ENCODE peak calls at places on chromosomes 13 and 19, in five cellular contexts. L is CD8-positive, alpha-beta T cell; F is mesothelial cell of epicardium; X is nephron progenitor cell; A is fibroblast of the aortic adventitia. G is an unnamed sample.

GRCh38 chr19:45667620-45668341 is at the start of gene GIPR:
- DNase-seq in L (peak), F (no peak), A (no peak), X (peak), G (peak)

GRCh38 chr19:35712529-35712909 is 5.3 kb upstream of the KMT2B start:
- DNase-seq in A (no peak), F (no peak), L (no peak), X (no peak), G (no peak)

GRCh38 chr19:7999376-7999775 is 6.1 kb downstream of the ELAVL1 start:
- DNase-seq in X (no peak), L (no peak), F (no peak), A (no peak), G (no peak)

GRCh38 chr19:57105976-57106610 is 13.7 kb upstream of the USP29 start:
- DNase-seq in F (no peak), X (no peak), L (no peak), A (no peak), G (no peak)

GRCh38 chr13:113771709-113772331 is 12.8 kb downstream of the TMEM255B start:
- DNase-seq in F (no peak), L (no peak), X (no peak), A (no peak), G (no peak)

GRCh38 chr13:84399320-84400085 is 517.2 kb upstream of the SLITRK1 start:
- DNase-seq in F (no peak), A (no peak), X (no peak), L (no peak), G (no peak)

GRCh38 chr19:48113190-48113917 is 2.7 kb upstream of the PLA2G4C start:
- DNase-seq in X (no peak), L (no peak), A (no peak), F (no peak), G (no peak)

GRCh38 chr19:21604351-21604926 is 99.0 kb downstream of the ZNF429 start:
- DNase-seq in X (no peak), F (no peak), A (peak), L (no peak), G (no peak)

GRCh38 chr19:18322318-18322758 is 538 bp downstream of the LSM4 start:
- DNase-seq in F (no peak), L (no peak), A (peak), X (peak), G (no peak)

GRCh38 chr13:26155568-26155967 is 66.5 kb downstream of the RNF6 start:
- DNase-seq in X (no peak), A (no peak), L (no peak), F (no peak), G (no peak)

GRCh38 chr13:41458939-41459753 is 1.8 kb downstream of the RGCC start:
- DNase-seq in L (peak), F (no peak), X (no peak), A (peak), G (peak)

GRCh38 chr13:91036886-91037285 is 310.6 kb upstream of the MIR17HG start:
- DNase-seq in L (no peak), F (no peak), X (no peak), A (no peak), G (no peak)

GRCh38 chr19:920051-920857 is 3.1 kb downstream of the KISS1R start:
- DNase-seq in F (no peak), L (peak), X (peak), A (peak), G (peak)

GRCh38 chr19:56566904-56567273 is 379 bp upstream of the ZNF470 start:
- DNase-seq in F (peak), L (peak), A (no peak), X (peak), G (no peak)

GRCh38 chr13:79830945-79831344 is 350.0 kb downstream of the NDFIP2 start:
- DNase-seq in X (no peak), L (no peak), A (no peak), F (no peak), G (no peak)
- TF ChIP-seq CTCF in X (no peak), L (no peak), A (no peak), F (no peak), G (no peak)

GRCh38 chr13:103277959-103278673 is 211.9 kb upstream of the SLC10A2 start:
- DNase-seq in X (no peak), A (no peak), L (no peak), F (no peak), G (no peak)
- TF ChIP-seq CTCF in X (no peak), A (no peak), L (no peak), F (no peak), G (no peak)

GRCh38 chr19:16912780-16913179 is 24.0 kb downstream of the F2RL3 start:
- DNase-seq in L (no peak), A (no peak), F (no peak), X (no peak), G (no peak)

GRCh38 chr19:16914421-16914820 is 25.6 kb downstream of the F2RL3 start:
- DNase-seq in F (no peak), L (no peak), X (no peak), A (no peak), G (no peak)

GRCh38 chr19:16908759-16909158 is 20.0 kb downstream of the F2RL3 start:
- DNase-seq in F (no peak), L (no peak), A (no peak), X (no peak), G (no peak)

GRCh38 chr19:16915135-16915534 is 26.3 kb downstream of the F2RL3 start:
- DNase-seq in L (no peak), F (no peak), A (no peak), X (no peak), G (no peak)

GRCh38 chr19:16911046-16911445 is 22.2 kb downstream of the F2RL3 start:
- DNase-seq in A (no peak), X (no peak), F (no peak), L (no peak), G (no peak)
- TF ChIP-seq CTCF in A (no peak), X (no peak), F (no peak), L (no peak), G (no peak)

GRCh38 chr13:98487522-98487921 is 89.4 kb downstream of the STK24 start:
- DNase-seq in F (no peak), X (no peak), A (no peak), L (no peak), G (no peak)
- TF ChIP-seq CTCF in F (no peak), X (no peak), A (no peak), L (no peak), G (no peak)

DNA sequence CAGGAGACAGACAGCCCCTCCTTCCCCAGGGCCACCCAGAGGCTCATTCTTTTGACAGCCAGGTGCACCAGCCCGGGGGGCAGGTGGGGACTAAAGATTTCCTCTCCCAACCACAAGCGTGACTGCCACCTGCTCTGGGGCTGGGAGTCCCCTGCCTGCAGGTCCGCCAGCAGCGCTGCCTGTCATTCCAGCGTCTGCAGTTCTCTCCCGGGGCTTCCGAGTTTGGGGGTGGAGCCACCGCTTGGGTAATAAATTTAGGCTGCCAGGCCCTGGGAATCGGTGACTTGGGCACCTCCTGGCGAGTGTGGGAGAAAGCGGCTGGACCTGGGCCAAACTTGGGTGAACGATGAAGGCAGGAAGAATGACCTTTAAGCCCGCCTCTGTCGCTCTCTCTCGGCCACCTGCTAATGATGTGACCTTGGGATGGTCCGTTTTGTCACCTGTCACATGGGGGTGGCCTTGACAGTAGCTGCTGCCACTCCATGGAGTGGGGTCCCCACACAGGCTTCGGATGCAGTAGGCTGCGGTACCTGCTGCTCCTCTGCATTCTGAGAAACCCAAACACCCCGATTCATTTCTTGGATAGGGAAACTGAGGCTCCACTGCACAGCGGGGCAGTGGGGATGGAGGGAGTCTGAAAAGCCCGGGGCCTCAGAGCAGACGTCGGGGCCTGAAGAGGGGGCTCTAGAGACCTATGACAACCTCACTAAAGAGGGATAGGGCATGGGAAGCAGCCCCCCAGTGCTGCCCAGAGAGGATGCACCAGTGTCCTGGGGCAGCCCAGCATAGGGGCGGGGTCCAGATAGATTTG is 12.8 kb downstream of the FUT6 start:
- DNase-seq in X (peak), L (peak), F (peak), A (peak), G (no peak)
- TF ChIP-seq CTCF in X (peak), L (no peak), F (no peak), A (no peak), G (no peak)